ENCODE peak calls at places on chromosomes 1 and 21, in six cellular contexts. One of them, this sample, is unnamed. For H3K4me1, the result is how much of the 10 kb centered on the place peaks cover.

GRCh38 chr1:186178426-186179043 is 196.5 kb downstream of the TPR start:
- DNase-seq in uterus: no peak
- DNase-seq in upper lobe of left lung: no peak
- DNase-seq in left ventricle myocardium inferior: no peak
- DNase-seq in fibroblast of lung: no peak
- DNase-seq in OCI-LY7: no peak
- DNase-seq in this sample: no peak

GRCh38 chr1:212024469-212025149 is 10.7 kb downstream of the INTS7 start:
- DNase-seq in uterus: no peak
- DNase-seq in upper lobe of left lung: no peak
- DNase-seq in left ventricle myocardium inferior: no peak
- DNase-seq in fibroblast of lung: no peak
- DNase-seq in OCI-LY7: no peak
- DNase-seq in this sample: no peak

GRCh38 chr1:230977781-230978490 is 725 bp downstream of the TTC13 start:
- DNase-seq in uterus: peak
- DNase-seq in upper lobe of left lung: peak
- DNase-seq in left ventricle myocardium inferior: peak
- DNase-seq in fibroblast of lung: peak
- DNase-seq in OCI-LY7: peak
- DNase-seq in this sample: peak

GRCh38 chr21:36773995-36774394 is 75.1 kb downstream of the SIM2 start:
- DNase-seq in uterus: no peak
- DNase-seq in upper lobe of left lung: no peak
- DNase-seq in left ventricle myocardium inferior: no peak
- DNase-seq in fibroblast of lung: no peak
- DNase-seq in OCI-LY7: no peak
- DNase-seq in this sample: no peak

GRCh38 chr21:38813554-38813953 is 7.8 kb downstream of the ETS2 start:
- DNase-seq in uterus: no peak
- DNase-seq in upper lobe of left lung: no peak
- DNase-seq in left ventricle myocardium inferior: no peak
- DNase-seq in fibroblast of lung: peak
- DNase-seq in OCI-LY7: no peak
- DNase-seq in this sample: no peak

GRCh38 chr1:232183802-232184201 is 446.1 kb downstream of the SIPA1L2 start:
- DNase-seq in uterus: no peak
- DNase-seq in upper lobe of left lung: no peak
- DNase-seq in left ventricle myocardium inferior: no peak
- DNase-seq in fibroblast of lung: no peak
- DNase-seq in OCI-LY7: peak
- DNase-seq in this sample: no peak

GRCh38 chr21:44695641-44696040 is 1.3 kb upstream of the KRTAP10-12 start:
- DNase-seq in uterus: no peak
- DNase-seq in upper lobe of left lung: no peak
- DNase-seq in left ventricle myocardium inferior: no peak
- DNase-seq in fibroblast of lung: no peak
- DNase-seq in OCI-LY7: no peak
- DNase-seq in this sample: no peak

GRCh38 chr1:147781056-147781471 is 20.7 kb upstream of the GJA5 start:
- DNase-seq in uterus: peak
- DNase-seq in upper lobe of left lung: no peak
- DNase-seq in left ventricle myocardium inferior: no peak
- DNase-seq in fibroblast of lung: peak
- DNase-seq in OCI-LY7: no peak
- DNase-seq in this sample: no peak

GRCh38 chr21:44462090-44462833 is 7.0 kb downstream of the LRRC3 start:
- DNase-seq in uterus: no peak
- DNase-seq in upper lobe of left lung: no peak
- DNase-seq in left ventricle myocardium inferior: no peak
- DNase-seq in fibroblast of lung: no peak
- DNase-seq in OCI-LY7: no peak
- DNase-seq in this sample: no peak

GRCh38 chr21:21682172-21682571 is 684.0 kb downstream of the NCAM2 start:
- DNase-seq in uterus: no peak
- DNase-seq in upper lobe of left lung: no peak
- DNase-seq in left ventricle myocardium inferior: no peak
- DNase-seq in fibroblast of lung: peak
- DNase-seq in OCI-LY7: no peak
- DNase-seq in this sample: no peak

GRCh38 chr1:14600405-14601150 is 2.1 kb downstream of the KAZN start:
- DNase-seq in uterus: no peak
- DNase-seq in upper lobe of left lung: no peak
- DNase-seq in left ventricle myocardium inferior: no peak
- DNase-seq in fibroblast of lung: no peak
- DNase-seq in OCI-LY7: no peak
- DNase-seq in this sample: no peak

GRCh38 chr1:224333309-224333926 is 3.4 kb upstream of the NVL start:
- DNase-seq in uterus: no peak
- DNase-seq in upper lobe of left lung: no peak
- DNase-seq in left ventricle myocardium inferior: no peak
- DNase-seq in fibroblast of lung: peak
- DNase-seq in OCI-LY7: peak
- DNase-seq in this sample: no peak

GRCh38 chr1:66729130-66729922 is 22.9 kb upstream of the DYNLT5 start:
- DNase-seq in uterus: no peak
- DNase-seq in upper lobe of left lung: no peak
- DNase-seq in left ventricle myocardium inferior: no peak
- DNase-seq in fibroblast of lung: no peak
- DNase-seq in OCI-LY7: no peak
- DNase-seq in this sample: no peak

GRCh38 chr1:231107186-231107585 is 54.7 kb upstream of the TRIM67 start:
- DNase-seq in uterus: no peak
- DNase-seq in upper lobe of left lung: no peak
- DNase-seq in left ventricle myocardium inferior: no peak
- DNase-seq in fibroblast of lung: no peak
- DNase-seq in OCI-LY7: no peak
- DNase-seq in this sample: no peak

GRCh38 chr1:69777423-69777822 is 209.7 kb downstream of the LRRC7 start:
- DNase-seq in uterus: no peak
- DNase-seq in upper lobe of left lung: no peak
- DNase-seq in left ventricle myocardium inferior: no peak
- DNase-seq in fibroblast of lung: no peak
- DNase-seq in OCI-LY7: no peak
- DNase-seq in this sample: no peak

GRCh38 chr1:30934613-30935012 is 26.1 kb upstream of the SDC3 start:
- DNase-seq in uterus: no peak
- DNase-seq in upper lobe of left lung: no peak
- DNase-seq in left ventricle myocardium inferior: no peak
- DNase-seq in fibroblast of lung: no peak
- DNase-seq in OCI-LY7: no peak
- DNase-seq in this sample: no peak

GRCh38 chr21:45528981-45529784 is 13.1 kb downstream of the SLC19A1 start:
- DNase-seq in uterus: no peak
- DNase-seq in upper lobe of left lung: no peak
- DNase-seq in left ventricle myocardium inferior: peak
- DNase-seq in fibroblast of lung: no peak
- DNase-seq in OCI-LY7: no peak
- DNase-seq in this sample: peak

GRCh38 chr1:20291621-20292020 is 946 bp downstream of the VWA5B1 start:
- DNase-seq in uterus: no peak
- DNase-seq in upper lobe of left lung: no peak
- DNase-seq in left ventricle myocardium inferior: no peak
- DNase-seq in fibroblast of lung: no peak
- DNase-seq in OCI-LY7: no peak
- DNase-seq in this sample: no peak

DNA sequence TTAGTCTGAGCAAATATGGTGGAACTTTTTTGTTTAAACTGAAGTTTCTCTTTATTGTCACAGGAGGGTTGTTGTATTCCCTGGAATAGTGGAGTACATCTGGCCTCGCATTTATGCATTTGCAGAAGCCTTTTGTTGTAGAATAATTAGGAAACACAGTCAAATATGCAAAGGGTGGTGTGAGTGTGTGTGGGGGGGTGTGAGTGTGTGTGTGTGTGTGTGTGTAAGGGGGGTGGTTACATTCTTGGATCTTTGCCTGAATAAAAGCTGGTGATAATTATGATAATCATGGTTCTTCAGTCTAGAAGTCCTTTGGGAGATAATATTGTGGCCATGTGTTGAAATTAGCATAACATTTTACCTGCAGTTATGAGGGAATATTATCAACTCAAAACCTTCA is 120.6 kb downstream of the ATG4C start:
- DNase-seq in uterus: no peak
- DNase-seq in upper lobe of left lung: no peak
- DNase-seq in left ventricle myocardium inferior: no peak
- DNase-seq in fibroblast of lung: no peak
- DNase-seq in OCI-LY7: no peak
- DNase-seq in this sample: no peak
- H3K4me3 ChIP-seq in uterus: no peak
- H3K4me3 ChIP-seq in upper lobe of left lung: no peak
- H3K4me3 ChIP-seq in left ventricle myocardium inferior: no peak
- H3K4me3 ChIP-seq in fibroblast of lung: no peak
- H3K4me3 ChIP-seq in OCI-LY7: no peak
- H3K4me3 ChIP-seq in this sample: no peak

GRCh38 chr1:226657788-226658537 is 81.1 kb downstream of the ITPKB start:
- DNase-seq in uterus: no peak
- DNase-seq in upper lobe of left lung: no peak
- DNase-seq in left ventricle myocardium inferior: no peak
- DNase-seq in fibroblast of lung: no peak
- DNase-seq in OCI-LY7: no peak
- DNase-seq in this sample: no peak
- H3K4me1 ChIP-seq in uterus: under half
- H3K4me1 ChIP-seq in upper lobe of left lung: half or more
- H3K4me1 ChIP-seq in left ventricle myocardium inferior: under half
- H3K4me1 ChIP-seq in fibroblast of lung: under half
- H3K4me1 ChIP-seq in OCI-LY7: under half
- H3K4me1 ChIP-seq in this sample: half or more

GRCh38 chr1:193278968-193279367 is 92.6 kb upstream of the B3GALT2 start:
- DNase-seq in uterus: no peak
- DNase-seq in upper lobe of left lung: no peak
- DNase-seq in left ventricle myocardium inferior: no peak
- DNase-seq in fibroblast of lung: no peak
- DNase-seq in OCI-LY7: no peak
- DNase-seq in this sample: no peak

GRCh38 chr1:193270996-193271395 is 84.6 kb upstream of the B3GALT2 start:
- DNase-seq in uterus: no peak
- DNase-seq in upper lobe of left lung: no peak
- DNase-seq in left ventricle myocardium inferior: no peak
- DNase-seq in fibroblast of lung: peak
- DNase-seq in OCI-LY7: no peak
- DNase-seq in this sample: no peak

GRCh38 chr1:193275773-193276172 is 89.4 kb upstream of the B3GALT2 start:
- DNase-seq in uterus: no peak
- DNase-seq in upper lobe of left lung: no peak
- DNase-seq in left ventricle myocardium inferior: no peak
- DNase-seq in fibroblast of lung: no peak
- DNase-seq in OCI-LY7: no peak
- DNase-seq in this sample: no peak
- TF ChIP-seq CTCF in uterus: no peak
- TF ChIP-seq CTCF in upper lobe of left lung: no peak
- TF ChIP-seq CTCF in left ventricle myocardium inferior: no peak
- TF ChIP-seq CTCF in fibroblast of lung: no peak
- TF ChIP-seq CTCF in OCI-LY7: peak
- TF ChIP-seq CTCF in this sample: no peak

DNA sequence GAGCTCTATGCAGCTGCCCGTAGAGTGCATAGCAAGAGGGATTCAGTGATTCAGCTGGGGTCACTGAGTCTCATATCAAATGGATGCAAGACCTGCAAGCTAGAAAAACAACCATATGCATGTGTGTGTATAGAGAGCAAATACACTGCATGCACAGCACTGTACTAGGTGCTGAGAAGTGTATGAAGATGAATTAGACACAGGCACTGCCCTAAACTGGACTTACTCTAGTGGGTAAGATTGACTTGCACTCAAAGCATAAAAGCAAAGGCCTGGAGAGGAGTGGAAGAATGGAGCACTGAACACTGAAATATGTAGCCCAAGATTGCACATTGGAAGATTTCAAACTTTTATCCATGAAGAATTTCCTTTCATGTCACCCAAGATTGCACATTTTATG is 5.5 kb upstream of the GBP1 start:
- DNase-seq in uterus: no peak
- DNase-seq in upper lobe of left lung: no peak
- DNase-seq in left ventricle myocardium inferior: no peak
- DNase-seq in fibroblast of lung: no peak
- DNase-seq in OCI-LY7: no peak
- DNase-seq in this sample: no peak
- H3K4me3 ChIP-seq in uterus: peak
- H3K4me3 ChIP-seq in upper lobe of left lung: peak
- H3K4me3 ChIP-seq in left ventricle myocardium inferior: peak
- H3K4me3 ChIP-seq in fibroblast of lung: no peak
- H3K4me3 ChIP-seq in OCI-LY7: no peak
- H3K4me3 ChIP-seq in this sample: peak

This sample was measured in transverse colon.